ENCODE peak calls at places on chromosomes 16 and 17, in four cellular contexts. Z, N, F and D are unnamed samples.

GRCh38 chr17:17028059-17028877 is 14.0 kb upstream of the MPRIP start:
- DNase-seq in Z (no peak), F (no peak), N (peak), D (no peak)

GRCh38 chr16:49489686-49490320 is 116.2 kb downstream of the C16orf78 start:
- DNase-seq in Z (no peak), N (no peak), F (no peak), D (no peak)

GRCh38 chr16:74991593-74992403 is 6.9 kb upstream of the WDR59 start:
- DNase-seq in N (no peak), F (no peak), Z (no peak), D (no peak)

GRCh38 chr17:80766290-80766689 is 221.7 kb downstream of the RPTOR start:
- DNase-seq in Z (no peak), N (no peak), F (no peak), D (no peak)

GRCh38 chr17:37187262-37187661 is 188.5 kb upstream of the C17orf78 start:
- DNase-seq in F (no peak), N (no peak), Z (no peak), D (no peak)

GRCh38 chr17:17613708-17614114 is 22.2 kb upstream of the PEMT start:
- DNase-seq in F (no peak), N (peak), Z (peak), D (no peak)

GRCh38 chr17:13671771-13672170 is 70.0 kb upstream of the HS3ST3A1 start:
- DNase-seq in Z (no peak), N (peak), F (no peak), D (no peak)

GRCh38 chr17:82267575-82268379 is 5.7 kb downstream of the CSNK1D start:
- DNase-seq in N (peak), Z (no peak), F (no peak), D (no peak)

GRCh38 chr17:78046923-78047322 is 81.6 kb downstream of the TMC6 start:
- DNase-seq in Z (no peak), N (no peak), F (no peak), D (no peak)

GRCh38 chr17:40326014-40326831 is 17.2 kb downstream of the RARA start:
- DNase-seq in F (no peak), Z (no peak), N (no peak), D (no peak)

GRCh38 chr16:53864819-53865491 is 161.0 kb downstream of the FTO start:
- DNase-seq in N (peak), Z (no peak), F (peak), D (no peak)

GRCh38 chr16:1981972-1982574 is 804 bp upstream of the NOXO1 start:
- DNase-seq in F (no peak), N (no peak), Z (no peak), D (no peak)

GRCh38 chr17:40473573-40474365 is 27.7 kb downstream of the TNS4 start:
- DNase-seq in F (no peak), Z (no peak), N (no peak), D (no peak)